ENCODE peak calls at places on chromosomes 11 and 22, in six cellular contexts. N, K, O, L, J and A are unnamed samples.

GRCh38 chr11:103851166-103851651 is 185.2 kb upstream of the DDI1 start:
- DNase-seq in N (no peak), K (no peak), O (no peak), L (no peak), J (peak; percentile 33), A (peak; percentile 79)

GRCh38 chr11:89491141-89491690 is at the start of gene NOX4:
- DNase-seq in N (peak; percentile 36), K (no peak), O (peak; percentile 30), L (no peak), J (peak; percentile 16), A (peak; percentile 43)

GRCh38 chr11:70399681-70400112 is 1.4 kb downstream of the CTTN start:
- DNase-seq in N (no peak), K (peak; percentile 90), O (peak; percentile 81), L (peak; percentile 79), J (peak; percentile 92), A (peak; percentile 97)

GRCh38 chr11:122100222-122101080 is 15.6 kb downstream of the BLID start:
- DNase-seq in N (peak; percentile 33), K (no peak), O (no peak), L (peak; percentile 27), J (peak; percentile 39), A (peak; percentile 84)

GRCh38 chr11:63834532-63835155 is 4.3 kb upstream of the MARK2 start:
- DNase-seq in N (no peak), K (no peak), O (no peak), L (no peak), J (no peak), A (no peak)

GRCh38 chr22:16935209-16935608 is 72.8 kb downstream of the GAB4 start:
- DNase-seq in N (no peak), K (no peak), O (no peak), L (no peak), J (no peak), A (no peak)

GRCh38 chr11:131601586-131601985 is 231.2 kb downstream of the NTM start:
- DNase-seq in N (no peak), K (no peak), O (no peak), L (no peak), J (no peak), A (peak; percentile 46)

GRCh38 chr22:45891021-45891421 is 85.9 kb downstream of the WNT7B start:
- DNase-seq in N (peak; percentile 27), K (no peak), O (no peak), L (no peak), J (no peak), A (no peak)

GRCh38 chr11:114275295-114275694 is 20.9 kb upstream of the NNMT start:
- DNase-seq in N (no peak), K (no peak), O (no peak), L (no peak), J (no peak), A (no peak)

GRCh38 chr22:30481711-30482110 is 9.9 kb upstream of the SEC14L3 start:
- DNase-seq in N (no peak), K (no peak), O (no peak), L (no peak), J (no peak), A (peak; percentile 56)

GRCh38 chr11:83722392-83722791 is 436.2 kb upstream of the CCDC90B start:
- DNase-seq in N (no peak), K (no peak), O (peak; percentile 50), L (no peak), J (no peak), A (no peak)
- H3K4me1 ChIP-seq in N (peaks cover 12% of the 10 kb centered on the region), K (no peaks in the 10 kb centered on the region), O (peaks cover 31% of the 10 kb centered on the region), L (no peaks in the 10 kb centered on the region), J (peaks cover 20% of the 10 kb centered on the region), A (no peaks in the 10 kb centered on the region)

GRCh38 chr11:3857628-3858027 is 2.2 kb downstream of the STIM1 start:
- DNase-seq in N (no peak), K (no peak), O (no peak), L (no peak), J (no peak), A (no peak)
- H3K4me3 ChIP-seq in N (no peak overlapping the region), K (no peak overlapping the region), O (peak overlapping the region; percentile 82), L (peak overlapping the region; percentile 6), J (no peak overlapping the region), A (no peak overlapping the region)

DNA sequence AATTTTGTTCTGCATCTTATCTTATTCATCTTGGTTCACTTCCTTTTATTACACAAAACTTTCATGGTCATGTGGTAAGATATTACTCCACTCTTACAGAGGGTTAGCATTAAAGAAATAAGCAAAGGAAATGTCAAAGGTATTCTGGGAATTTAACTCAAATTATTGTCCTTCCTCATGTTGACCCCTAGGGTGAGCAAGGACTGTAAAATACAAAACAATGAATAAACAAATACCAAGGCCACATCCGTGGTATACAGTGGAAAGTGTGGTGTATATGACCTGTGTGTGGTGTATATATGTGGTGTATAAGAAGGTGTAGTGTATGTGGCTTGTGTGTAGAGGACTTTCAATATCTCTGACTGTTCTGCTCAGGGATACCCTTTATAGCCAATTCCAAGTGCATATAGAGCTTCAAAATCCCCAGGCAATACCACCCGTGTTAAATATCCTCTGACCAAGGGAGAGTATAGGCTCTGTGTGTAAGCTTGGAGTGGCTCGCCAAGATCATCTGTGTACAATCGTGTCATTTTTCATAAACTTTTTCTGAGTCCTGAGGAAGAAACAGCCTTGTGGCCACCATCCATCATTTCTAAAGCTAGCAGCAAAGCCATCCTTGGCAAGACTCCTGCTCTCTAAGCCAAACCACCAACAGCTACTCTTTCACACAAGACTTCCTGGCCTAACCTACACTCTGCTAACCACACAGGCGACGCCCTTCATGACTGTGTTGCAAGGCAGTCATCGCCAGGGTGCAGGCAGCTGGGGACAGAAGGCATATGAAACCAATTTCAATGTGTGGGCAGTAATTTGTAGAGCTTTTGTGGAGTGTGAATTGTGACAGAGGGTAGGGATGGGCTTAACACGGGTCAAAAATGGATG is 548.0 kb downstream of the ETS1 start:
- DNase-seq in N (no peak), K (no peak), O (peak; percentile 43), L (peak; percentile 45), J (no peak), A (peak; percentile 98)
- TF ChIP-seq CTCF in N (no peak), K (no peak), O (no peak), L (no peak), J (no peak), A (peak; percentile 15)

GRCh38 chr11:75341583-75341982 is 9.9 kb downstream of the ARRB1 start:
- DNase-seq in N (no peak), K (no peak), O (no peak), L (peak; percentile 48), J (no peak), A (no peak)
- H3K4me1 ChIP-seq in N (peaks cover 83% of the 10 kb centered on the region), K (peaks cover 84% of the 10 kb centered on the region), O (peaks cover 100% of the 10 kb centered on the region), L (peaks cover 74% of the 10 kb centered on the region), J (peaks cover 87% of the 10 kb centered on the region), A (peaks cover 51% of the 10 kb centered on the region)

GRCh38 chr11:67405196-67405567 is 1.3 kb downstream of the TBC1D10C start:
- DNase-seq in N (no peak), K (no peak), O (no peak), L (no peak), J (no peak), A (no peak)

GRCh38 chr11:67406969-67407699 is 3.3 kb downstream of the TBC1D10C start:
- DNase-seq in N (no peak), K (no peak), O (no peak), L (no peak), J (no peak), A (no peak)

GRCh38 chr11:67407700-67408163 is 3.8 kb downstream of the TBC1D10C start:
- DNase-seq in N (no peak), K (no peak), O (no peak), L (no peak), J (no peak), A (no peak)

GRCh38 chr11:67405688-67406339 is 1.9 kb downstream of the TBC1D10C start:
- DNase-seq in N (no peak), K (no peak), O (no peak), L (no peak), J (no peak), A (no peak)

DNA sequence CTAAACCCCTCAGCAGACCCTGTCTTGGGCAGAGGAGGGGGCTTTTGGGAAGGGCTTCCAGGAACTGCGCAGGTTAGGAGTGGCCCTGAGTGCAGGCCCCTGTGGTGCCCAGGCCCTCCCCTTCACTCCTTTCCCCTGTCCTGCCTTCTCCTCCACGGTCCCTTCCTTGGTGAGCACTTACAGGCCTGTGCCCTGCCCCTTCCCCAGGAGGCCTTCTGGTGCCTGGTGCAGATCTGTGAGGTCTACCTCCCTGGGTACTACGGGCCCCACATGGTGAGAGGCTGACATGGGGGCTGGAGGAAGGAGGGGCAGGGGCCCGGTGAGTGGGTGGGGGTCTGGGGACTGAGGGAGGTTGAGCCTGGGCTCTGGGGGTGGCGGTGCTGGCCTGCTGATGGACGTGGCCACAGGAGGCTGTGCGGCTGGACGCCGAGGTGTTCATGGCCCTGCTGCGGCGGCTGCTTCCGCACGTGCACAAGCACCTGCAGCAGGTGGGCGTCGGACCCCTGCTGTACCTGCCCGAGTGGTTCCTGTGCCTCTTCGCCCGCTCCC is 2.6 kb downstream of the TBC1D10C start:
- DNase-seq in N (no peak), K (no peak), O (no peak), L (no peak), J (no peak), A (no peak)
- H3K4me3 ChIP-seq in N (no peak overlapping the region), K (no peak overlapping the region), O (peak overlapping the region; percentile 2), L (no peak overlapping the region), J (no peak overlapping the region), A (no peak overlapping the region)

DNA sequence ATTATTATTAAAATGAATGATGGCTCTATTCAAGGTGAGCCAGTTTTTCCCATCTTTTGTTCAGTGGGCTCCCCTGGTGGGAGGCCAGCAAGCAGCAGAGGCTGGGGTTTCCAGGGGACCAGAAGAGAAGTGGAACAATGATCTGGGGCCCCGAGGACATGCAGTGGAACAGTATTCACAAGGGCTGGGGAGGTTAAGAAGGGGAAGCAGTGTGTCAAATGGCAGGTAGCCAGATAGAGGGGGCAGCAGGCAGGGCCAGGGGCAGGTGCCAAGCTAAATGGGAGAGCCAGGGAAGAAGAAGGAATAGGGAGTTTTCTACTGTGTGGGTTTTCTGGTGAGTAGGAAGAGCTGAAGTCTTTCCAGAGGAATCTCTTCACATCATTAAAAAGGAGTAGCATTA is 55.9 kb downstream of the IRAG1 start:
- DNase-seq in N (no peak), K (no peak), O (no peak), L (no peak), J (no peak), A (no peak)
- TF ChIP-seq CTCF in N (no peak), K (no peak), O (no peak), L (no peak), J (no peak), A (no peak)

DNA sequence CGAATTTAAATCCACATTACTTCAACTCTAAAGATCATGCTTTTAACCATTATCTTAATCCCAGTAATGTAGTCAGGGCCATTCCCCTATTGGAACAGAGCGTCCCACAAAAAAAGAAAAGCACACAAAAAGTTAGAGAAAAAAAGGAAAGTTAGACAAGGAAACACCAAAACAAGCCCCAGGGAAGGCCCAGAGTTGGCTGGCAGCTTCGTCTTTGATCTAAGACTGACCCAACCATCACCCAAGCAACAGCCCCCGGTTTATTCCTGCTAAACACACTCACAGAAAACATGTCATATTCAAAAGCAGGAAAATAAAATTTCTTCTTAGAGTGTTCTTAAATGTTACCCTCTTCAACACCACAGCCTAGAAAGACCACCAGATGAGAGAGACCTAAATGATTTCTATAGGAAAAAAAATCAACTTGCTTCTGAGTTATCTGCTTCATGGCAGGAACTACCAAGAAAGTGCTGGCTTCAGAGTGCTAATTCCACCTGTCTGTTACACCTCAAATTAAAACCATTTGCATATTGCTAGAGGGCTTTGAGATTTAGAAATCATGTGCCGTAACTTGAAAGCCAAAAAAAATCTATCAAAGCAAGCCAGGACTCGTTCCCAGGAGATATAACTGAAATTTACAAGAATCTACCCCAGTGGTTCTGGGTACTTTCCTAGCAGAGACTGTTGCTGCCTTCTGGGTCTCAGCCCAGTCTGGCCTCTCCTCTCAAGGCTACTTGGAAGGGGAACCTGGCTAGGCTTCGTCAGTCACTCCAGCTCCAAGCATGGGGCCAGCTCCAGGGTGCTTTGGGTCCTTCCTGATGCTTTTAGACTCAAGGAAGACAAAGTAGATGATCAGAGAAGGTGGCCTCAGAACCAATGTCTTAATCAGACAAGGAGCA is 31.2 kb downstream of the POU2AF3 start:
- DNase-seq in N (no peak), K (no peak), O (no peak), L (no peak), J (peak; percentile 66), A (no peak)
- H3K4me1 ChIP-seq in N (no peaks in the 10 kb centered on the region), K (peaks cover 10% of the 10 kb centered on the region), O (peaks cover 64% of the 10 kb centered on the region), L (peaks cover 4% of the 10 kb centered on the region), J (peaks cover 82% of the 10 kb centered on the region), A (no peaks in the 10 kb centered on the region)